ENCODE peak calls at places on chromosomes 5 and 9, in nine cellular contexts. U is fibroblast of mammary gland; K is H9; B is heart left ventricle; C is OCI-LY7; W is neural crest cell; I is CD8-positive, alpha-beta T cell; M is cardiac muscle cell; E is IMR-90. J is an unnamed sample.

GRCh38 chr5:14369780-14370179 is 211.8 kb upstream of the OTULINL start:
- DNase-seq in U (no peak), K (no peak), B (no peak), C (no peak), W (no peak), I (no peak), M (no peak), E (no peak), J (no peak)

GRCh38 chr5:14873093-14873492 is 1.5 kb upstream of the ANKH start:
- DNase-seq in U (no peak), K (no peak), B (no peak), C (peak; percentile 20), W (no peak), I (no peak), M (no peak), E (no peak), J (no peak)

GRCh38 chr5:148974638-148975330 is 88.1 kb downstream of the SH3TC2 start:
- DNase-seq in U (no peak), K (no peak), B (no peak), C (no peak), W (no peak), I (no peak), M (no peak), E (no peak), J (no peak)

GRCh38 chr9:93861736-93862358 is 93.3 kb downstream of the BARX1 start:
- DNase-seq in U (no peak), K (peak; percentile 57), B (no peak), C (no peak), W (no peak), I (no peak), M (no peak), E (no peak), J (no peak)

GRCh38 chr5:135660826-135661555 is 82.2 kb upstream of the CXCL14 start:
- DNase-seq in U (no peak), K (no peak), B (no peak), C (no peak), W (no peak), I (no peak), M (peak; percentile 39), E (no peak), J (no peak)

GRCh38 chr9:111412280-111412679 is 71.9 kb downstream of the ECPAS start:
- DNase-seq in U (no peak), K (no peak), B (no peak), C (no peak), W (no peak), I (no peak), M (no peak), E (no peak), J (no peak)

GRCh38 chr9:14043491-14043890 is 270.4 kb downstream of the NFIB start:
- DNase-seq in U (peak; percentile 61), K (no peak), B (no peak), C (no peak), W (no peak), I (no peak), M (no peak), E (no peak), J (no peak)

GRCh38 chr5:113035096-113035495 is 58.5 kb downstream of the DCP2 start:
- DNase-seq in U (no peak), K (no peak), B (no peak), C (no peak), W (no peak), I (no peak), M (no peak), E (no peak), J (no peak)

GRCh38 chr5:125180222-125180621 is 433.8 kb upstream of the ZNF608 start:
- DNase-seq in U (peak; percentile 38), K (no peak), B (no peak), C (no peak), W (no peak), I (no peak), M (peak; percentile 47), E (peak; percentile 37), J (no peak)

GRCh38 chr5:89253931-89254330 is 370.9 kb upstream of the MEF2C start:
- DNase-seq in U (peak; percentile 32), K (no peak), B (no peak), C (no peak), W (no peak), I (no peak), M (no peak), E (no peak), J (no peak)

GRCh38 chr5:120803282-120803681 is 339.2 kb downstream of the PRR16 start:
- DNase-seq in U (peak; percentile 54), K (no peak), B (no peak), C (no peak), W (no peak), I (no peak), M (no peak), E (peak; percentile 54), J (peak; percentile 8)
- TF ChIP-seq CTCF in U (peak; percentile 18), K (peak; percentile 67), B (no peak), C (peak; percentile 71), W (peak; percentile 62), I (no peak), M (no peak), E (peak; percentile 43), J (peak; percentile 54)

GRCh38 chr9:82560457-82560904 is 502.5 kb downstream of the RASEF start:
- DNase-seq in U (no peak), K (no peak), B (no peak), C (no peak), W (no peak), I (no peak), M (no peak), E (no peak), J (no peak)
- TF ChIP-seq CTCF in U (no peak), K (no peak), B (no peak), C (no peak), W (no peak), I (no peak), M (no peak), E (no peak), J (no peak)

GRCh38 chr5:159440948-159441347 is 110.7 kb upstream of the IL12B start:
- DNase-seq in U (no peak), K (no peak), B (no peak), C (no peak), W (no peak), I (no peak), M (peak; percentile 25), E (no peak), J (no peak)

GRCh38 chr5:159441441-159441840 is 111.2 kb upstream of the IL12B start:
- DNase-seq in U (peak; percentile 10), K (peak; percentile 70), B (no peak), C (peak; percentile 4), W (peak; percentile 4), I (no peak), M (peak; percentile 71), E (no peak), J (peak; percentile 15)

GRCh38 chr5:159440235-159440634 is 109.9 kb upstream of the IL12B start:
- DNase-seq in U (no peak), K (peak; percentile 31), B (no peak), C (no peak), W (no peak), I (no peak), M (no peak), E (no peak), J (no peak)

GRCh38 chr5:159444441-159445082 is 114.3 kb upstream of the IL12B start:
- DNase-seq in U (peak; percentile 72), K (peak; percentile 30), B (no peak), C (peak; percentile 31), W (no peak), I (no peak), M (peak; percentile 68), E (peak; percentile 69), J (peak; percentile 29)

GRCh38 chr5:159442210-159442850 is 112.0 kb upstream of the IL12B start:
- DNase-seq in U (no peak), K (peak; percentile 59), B (no peak), C (no peak), W (no peak), I (no peak), M (peak; percentile 25), E (peak; percentile 23), J (no peak)
- TF ChIP-seq CTCF in U (no peak), K (peak; percentile 15), B (no peak), C (no peak), W (no peak), I (no peak), M (no peak), E (no peak), J (no peak)

GRCh38 chr5:63131618-63132285 is 553.1 kb downstream of the LRRC70 start:
- DNase-seq in U (peak; percentile 91), K (no peak), B (no peak), C (no peak), W (no peak), I (no peak), M (no peak), E (peak; percentile 48), J (no peak)

GRCh38 chr5:63125392-63125791 is 546.8 kb downstream of the LRRC70 start:
- DNase-seq in U (no peak), K (no peak), B (no peak), C (no peak), W (no peak), I (no peak), M (no peak), E (no peak), J (no peak)

GRCh38 chr5:63127054-63127453 is 548.4 kb downstream of the LRRC70 start:
- DNase-seq in U (peak; percentile 53), K (no peak), B (no peak), C (no peak), W (no peak), I (no peak), M (no peak), E (peak; percentile 26), J (no peak)

GRCh38 chr5:63125862-63126261 is 547.2 kb downstream of the LRRC70 start:
- DNase-seq in U (peak; percentile 80), K (no peak), B (no peak), C (peak; percentile 8), W (no peak), I (no peak), M (peak; percentile 36), E (peak; percentile 33), J (no peak)

DNA sequence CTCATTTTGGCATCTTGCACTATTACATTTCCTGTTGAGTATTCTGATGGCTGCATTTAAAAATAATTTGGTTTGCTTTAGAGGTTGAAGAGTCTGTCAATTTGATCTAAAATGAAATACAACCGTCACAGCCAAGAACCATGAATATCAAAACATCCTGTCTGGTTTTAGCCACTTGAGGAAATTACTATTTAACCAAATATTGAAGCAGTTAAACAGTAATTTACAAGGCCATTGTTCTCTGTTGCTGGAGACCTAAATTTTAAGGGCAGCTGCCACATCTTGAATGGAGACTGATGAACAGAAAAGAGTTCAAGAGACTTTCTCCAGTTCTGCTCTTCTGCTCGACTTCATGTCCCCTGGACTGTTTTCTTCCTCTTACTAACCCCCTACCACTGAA is 549.4 kb downstream of the LRRC70 start:
- DNase-seq in U (no peak), K (no peak), B (no peak), C (no peak), W (no peak), I (no peak), M (no peak), E (no peak), J (no peak)
- TF ChIP-seq CTCF in U (no peak), K (no peak), B (no peak), C (no peak), W (no peak), I (no peak), M (no peak), E (no peak), J (no peak)

J was measured in HCT116.